ENCODE peak calls at places on chromosomes 1 and 21, in seven cellular contexts. One of them, this sample, is unnamed.

GRCh38 chr1:245378352-245379144 is 223.8 kb downstream of the KIF26B start:
- DNase-seq in activated T-cell treated with anti-CD3 and anti-CD28 coated beads for 1 hour: no peak
- DNase-seq in omental fat pad: no peak
- DNase-seq in head of caudate nucleus: no peak
- DNase-seq in AG10803: no peak
- DNase-seq in stimulated activated CD8-positive, alpha-beta memory T cell treated with anti-CD3 and anti-CD28 coated beads, Interleukin-7, amount 100 ng/mL, for 48 hours: no peak
- DNase-seq in HAP-1: no peak
- DNase-seq in this sample: no peak

GRCh38 chr21:22791986-22792560 is 1793.9 kb downstream of the NCAM2 start:
- DNase-seq in AG10803: peak
- DNase-seq in head of caudate nucleus: peak
- DNase-seq in stimulated activated CD8-positive, alpha-beta memory T cell treated with anti-CD3 and anti-CD28 coated beads, Interleukin-7, amount 100 ng/mL, for 48 hours: no peak
- DNase-seq in activated T-cell treated with anti-CD3 and anti-CD28 coated beads for 1 hour: no peak
- DNase-seq in HAP-1: peak
- DNase-seq in omental fat pad: no peak
- DNase-seq in this sample: no peak

GRCh38 chr1:173126421-173126820 is 75.7 kb upstream of the TNFSF18 start:
- DNase-seq in stimulated activated CD8-positive, alpha-beta memory T cell treated with anti-CD3 and anti-CD28 coated beads, Interleukin-7, amount 100 ng/mL, for 48 hours: no peak
- DNase-seq in activated T-cell treated with anti-CD3 and anti-CD28 coated beads for 1 hour: no peak
- DNase-seq in omental fat pad: no peak
- DNase-seq in head of caudate nucleus: no peak
- DNase-seq in AG10803: no peak
- DNase-seq in HAP-1: no peak
- DNase-seq in this sample: no peak

GRCh38 chr1:156140879-156141707 is 12.3 kb upstream of the SEMA4A start:
- DNase-seq in stimulated activated CD8-positive, alpha-beta memory T cell treated with anti-CD3 and anti-CD28 coated beads, Interleukin-7, amount 100 ng/mL, for 48 hours: no peak
- DNase-seq in AG10803: peak
- DNase-seq in HAP-1: peak
- DNase-seq in head of caudate nucleus: peak
- DNase-seq in activated T-cell treated with anti-CD3 and anti-CD28 coated beads for 1 hour: no peak
- DNase-seq in omental fat pad: no peak
- DNase-seq in this sample: no peak

GRCh38 chr1:70142120-70142519 is 63.3 kb downstream of the LRRC40 start:
- DNase-seq in stimulated activated CD8-positive, alpha-beta memory T cell treated with anti-CD3 and anti-CD28 coated beads, Interleukin-7, amount 100 ng/mL, for 48 hours: no peak
- DNase-seq in activated T-cell treated with anti-CD3 and anti-CD28 coated beads for 1 hour: no peak
- DNase-seq in omental fat pad: no peak
- DNase-seq in HAP-1: no peak
- DNase-seq in head of caudate nucleus: no peak
- DNase-seq in AG10803: peak
- DNase-seq in this sample: no peak

GRCh38 chr1:164561461-164561860 is 2.5 kb downstream of the PBX1 start:
- DNase-seq in omental fat pad: no peak
- DNase-seq in HAP-1: peak
- DNase-seq in head of caudate nucleus: no peak
- DNase-seq in stimulated activated CD8-positive, alpha-beta memory T cell treated with anti-CD3 and anti-CD28 coated beads, Interleukin-7, amount 100 ng/mL, for 48 hours: no peak
- DNase-seq in activated T-cell treated with anti-CD3 and anti-CD28 coated beads for 1 hour: no peak
- DNase-seq in AG10803: no peak
- DNase-seq in this sample: no peak

GRCh38 chr1:214102907-214103306 is 115.1 kb downstream of the PROX1 start:
- DNase-seq in HAP-1: no peak
- DNase-seq in head of caudate nucleus: no peak
- DNase-seq in omental fat pad: no peak
- DNase-seq in activated T-cell treated with anti-CD3 and anti-CD28 coated beads for 1 hour: no peak
- DNase-seq in AG10803: peak
- DNase-seq in stimulated activated CD8-positive, alpha-beta memory T cell treated with anti-CD3 and anti-CD28 coated beads, Interleukin-7, amount 100 ng/mL, for 48 hours: no peak
- DNase-seq in this sample: no peak

GRCh38 chr1:60281360-60281932 is 207.9 kb upstream of the C1orf87 start:
- DNase-seq in activated T-cell treated with anti-CD3 and anti-CD28 coated beads for 1 hour: no peak
- DNase-seq in AG10803: peak
- DNase-seq in HAP-1: peak
- DNase-seq in omental fat pad: peak
- DNase-seq in head of caudate nucleus: peak
- DNase-seq in stimulated activated CD8-positive, alpha-beta memory T cell treated with anti-CD3 and anti-CD28 coated beads, Interleukin-7, amount 100 ng/mL, for 48 hours: peak
- DNase-seq in this sample: no peak

GRCh38 chr1:184258525-184258924 is 128.3 kb upstream of the C1orf21 start:
- DNase-seq in AG10803: no peak
- DNase-seq in head of caudate nucleus: no peak
- DNase-seq in HAP-1: no peak
- DNase-seq in activated T-cell treated with anti-CD3 and anti-CD28 coated beads for 1 hour: no peak
- DNase-seq in omental fat pad: no peak
- DNase-seq in stimulated activated CD8-positive, alpha-beta memory T cell treated with anti-CD3 and anti-CD28 coated beads, Interleukin-7, amount 100 ng/mL, for 48 hours: no peak
- DNase-seq in this sample: no peak

This sample was measured in effector CD8-positive, alpha-beta T cell.